ENCODE peak calls at places on chromosome 17, in five cellular contexts. Y is esophagus muscularis mucosa, U is tibial artery, B is hepatocyte, Z is osteocyte. S is an unnamed sample.

GRCh38 chr17:41769346-41769862 is 17.1 kb downstream of the JUP start:
- DNase-seq in U (no peak), B (no peak), Z (no peak), Y (no peak), S (no peak)

GRCh38 chr17:81870155-81870977 is 771 bp downstream of the ARHGDIA start:
- DNase-seq in Y (no peak), Z (no peak), U (no peak), B (peak; percentile 63), S (no peak)

GRCh38 chr17:32253117-32253611 is 12.5 kb upstream of the RHBDL3 start:
- DNase-seq in U (peak; percentile 82), Z (peak; percentile 89), Y (no peak), B (peak; percentile 86), S (peak; percentile 70)

GRCh38 chr17:81484195-81484979 is 28.2 kb downstream of the ACTG1 start:
- DNase-seq in Z (peak; percentile 96), Y (peak; percentile 93), B (peak; percentile 94), U (peak; percentile 82), S (peak; percentile 67)

GRCh38 chr17:82097187-82097918 is 683 bp downstream of the FASN start:
- DNase-seq in Y (no peak), Z (peak; percentile 91), U (no peak), B (peak; percentile 78), S (peak; percentile 31)

GRCh38 chr17:7445011-7445927 is at the start of gene CHRNB1:
- DNase-seq in Z (no peak), Y (peak; percentile 93), B (peak; percentile 85), U (peak; percentile 75), S (no peak)

GRCh38 chr17:61397086-61397842 is 2.4 kb upstream of the TBX2 start:
- DNase-seq in U (no peak), B (peak; percentile 77), Y (no peak), Z (no peak), S (no peak)

GRCh38 chr17:27756467-27757371 is 43.6 kb downstream of the NOS2 start:
- DNase-seq in U (peak; percentile 42), B (peak; percentile 69), Z (no peak), Y (no peak), S (peak; percentile 32)

GRCh38 chr17:50051082-50051576 is 4.8 kb upstream of the ITGA3 start:
- DNase-seq in U (no peak), B (peak; percentile 70), Y (no peak), Z (no peak), S (peak; percentile 81)

GRCh38 chr17:70071127-70071526 is 3.9 kb upstream of the KCNJ16 start:
- DNase-seq in U (no peak), B (no peak), Y (no peak), Z (no peak), S (no peak)

GRCh38 chr17:13931111-13931526 is 138.2 kb upstream of the COX10 start:
- DNase-seq in Z (no peak), U (no peak), Y (peak; percentile 57), B (peak; percentile 28), S (no peak)

GRCh38 chr17:31079731-31080130 is 15.0 kb upstream of the NF1 start:
- DNase-seq in B (no peak), Y (no peak), Z (no peak), U (no peak), S (no peak)

GRCh38 chr17:17535957-17536356 is 39.8 kb upstream of the RASD1 start:
- DNase-seq in B (no peak), Y (no peak), Z (no peak), U (peak; percentile 73), S (peak; percentile 37)

GRCh38 chr17:48054238-48055185 is 6.4 kb downstream of the NFE2L1 start:
- DNase-seq in Z (no peak), Y (no peak), U (peak; percentile 64), B (peak; percentile 89), S (peak; percentile 46)

GRCh38 chr17:2909164-2909852 is 113.1 kb downstream of the RAP1GAP2 start:
- DNase-seq in Z (no peak), U (no peak), Y (no peak), B (peak; percentile 3), S (no peak)

GRCh38 chr17:38533706-38534497 is 71.8 kb downstream of the SRCIN1 start:
- DNase-seq in B (no peak), Z (no peak), Y (no peak), U (no peak), S (no peak)

GRCh38 chr17:16908282-16908681 is 63.6 kb downstream of the TNFRSF13B start:
- DNase-seq in Y (no peak), B (no peak), U (no peak), Z (peak; percentile 63), S (no peak)

GRCh38 chr17:1090454-1091189 is 89.2 kb downstream of the ABR start:
- DNase-seq in B (no peak), Y (no peak), U (no peak), Z (no peak), S (no peak)

GRCh38 chr17:32660496-32660895 is 173.7 kb downstream of the CDK5R1 start:
- DNase-seq in B (no peak), Z (no peak), Y (no peak), U (no peak), S (no peak)

GRCh38 chr17:8470447-8471047 is 34.9 kb downstream of the NDEL1 start:
- DNase-seq in U (no peak), B (no peak), Z (peak; percentile 66), Y (peak; percentile 89), S (no peak)

GRCh38 chr17:5545051-5545987 is 39.0 kb downstream of the NLRP1 start:
- DNase-seq in Z (no peak), Y (no peak), U (no peak), B (no peak), S (no peak)

GRCh38 chr17:53353919-53354351 is 468.8 kb upstream of the KIF2B start:
- DNase-seq in Z (no peak), Y (peak; percentile 77), U (no peak), B (peak; percentile 43), S (no peak)

GRCh38 chr17:74807925-74808324 is 31.8 kb upstream of the NAT9 start:
- DNase-seq in U (no peak), B (no peak), Y (no peak), Z (no peak), S (no peak)

GRCh38 chr17:5821057-5821456 is 236.7 kb upstream of the NLRP1 start:
- DNase-seq in B (no peak), Y (peak; percentile 72), U (no peak), Z (peak; percentile 42), S (no peak)

GRCh38 chr17:79681628-79682261 is 49.0 kb upstream of the ENPP7 start:
- DNase-seq in Z (no peak), Y (no peak), U (no peak), B (no peak), S (no peak)

GRCh38 chr17:35765731-35766488 is 5.2 kb downstream of the C17orf50 start:
- DNase-seq in Y (no peak), U (no peak), Z (no peak), B (no peak), S (no peak)

GRCh38 chr17:46832945-46833839 is 14.7 kb upstream of the WNT3 start:
- DNase-seq in B (no peak), Z (no peak), U (no peak), Y (no peak), S (peak; percentile 82)

GRCh38 chr17:77594416-77595209 is 363.9 kb upstream of the TNRC6C start:
- DNase-seq in B (no peak), Y (no peak), Z (no peak), U (no peak), S (no peak)

GRCh38 chr17:77604301-77605031 is 354.0 kb upstream of the TNRC6C start:
- DNase-seq in U (peak; percentile 17), Y (peak; percentile 91), Z (peak; percentile 67), B (no peak), S (no peak)

GRCh38 chr17:73234746-73235145 is 26.9 kb downstream of the CPSF4L start:
- DNase-seq in Z (no peak), U (no peak), B (no peak), Y (no peak), S (no peak)

GRCh38 chr17:73230088-73230487 is 31.6 kb downstream of the CPSF4L start:
- DNase-seq in Y (no peak), B (no peak), Z (no peak), U (no peak), S (no peak)

GRCh38 chr17:73232587-73233373 is 28.9 kb downstream of the CPSF4L start:
- DNase-seq in U (peak; percentile 30), Z (no peak), Y (no peak), B (peak; percentile 67), S (peak; percentile 8)

GRCh38 chr17:73231363-73231762 is 30.3 kb downstream of the CPSF4L start:
- DNase-seq in B (peak; percentile 45), U (no peak), Y (no peak), Z (no peak), S (peak; percentile 11)

GRCh38 chr17:73231841-73232586 is 29.7 kb downstream of the CPSF4L start:
- DNase-seq in U (peak; percentile 95), Z (peak; percentile 98), B (peak; percentile 98), Y (peak; percentile 97), S (peak; percentile 91)
- TF ChIP-seq CTCF in U (peak; percentile 39), Z (peak; percentile 37), B (no peak), Y (peak; percentile 50), S (peak; percentile 76)

DNA sequence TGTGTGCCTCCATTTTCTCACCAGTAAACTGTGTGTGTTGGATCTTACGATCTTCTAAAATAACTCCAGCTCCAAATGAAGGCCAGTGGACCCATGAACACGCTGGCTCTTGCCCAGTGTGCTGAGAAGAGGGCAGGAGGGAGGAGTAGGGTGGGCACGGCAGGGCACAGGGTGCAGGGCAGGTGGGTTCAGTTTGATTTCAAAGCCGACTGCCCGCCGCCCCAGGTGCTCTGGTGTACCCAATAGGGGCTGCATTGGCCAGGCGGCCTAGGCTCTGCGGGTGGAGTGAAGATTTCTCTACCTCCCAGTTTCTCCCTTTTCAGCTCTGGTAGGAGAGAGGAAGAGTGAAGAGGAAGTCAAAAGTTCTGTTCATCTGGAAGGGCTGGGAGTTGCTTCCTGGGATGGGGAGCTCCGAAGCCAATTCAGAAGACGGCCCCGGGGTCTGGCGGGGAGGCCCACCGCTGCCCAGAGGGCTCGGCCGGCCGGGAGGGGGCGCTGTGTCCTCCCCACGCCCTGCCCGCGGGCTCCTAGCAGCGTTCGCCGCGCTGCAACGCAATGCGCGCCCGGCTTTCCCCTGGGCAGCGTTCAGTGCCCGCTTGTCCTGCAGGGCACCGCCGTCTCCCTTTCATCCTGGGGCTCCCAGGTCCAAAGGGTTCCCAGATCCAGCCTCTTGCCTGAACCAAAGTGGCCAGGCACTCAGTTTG is 1.1 kb upstream of the CRHR1 start:
- DNase-seq in Y (no peak), U (no peak), Z (no peak), B (peak; percentile 57), S (no peak)
- TF ChIP-seq CTCF in Y (peak; percentile 33), U (peak; percentile 26), Z (peak; percentile 58), B (peak; percentile 55), S (peak; percentile 69)

GRCh38 chr17:67157732-67158639 is 87.0 kb downstream of the HELZ start:
- DNase-seq in Y (no peak), Z (no peak), U (no peak), B (peak; percentile 34), S (peak; percentile 27)
- TF ChIP-seq CTCF in Y (peak; percentile 9), Z (peak; percentile 69), U (no peak), B (peak; percentile 45), S (peak; percentile 66)

DNA sequence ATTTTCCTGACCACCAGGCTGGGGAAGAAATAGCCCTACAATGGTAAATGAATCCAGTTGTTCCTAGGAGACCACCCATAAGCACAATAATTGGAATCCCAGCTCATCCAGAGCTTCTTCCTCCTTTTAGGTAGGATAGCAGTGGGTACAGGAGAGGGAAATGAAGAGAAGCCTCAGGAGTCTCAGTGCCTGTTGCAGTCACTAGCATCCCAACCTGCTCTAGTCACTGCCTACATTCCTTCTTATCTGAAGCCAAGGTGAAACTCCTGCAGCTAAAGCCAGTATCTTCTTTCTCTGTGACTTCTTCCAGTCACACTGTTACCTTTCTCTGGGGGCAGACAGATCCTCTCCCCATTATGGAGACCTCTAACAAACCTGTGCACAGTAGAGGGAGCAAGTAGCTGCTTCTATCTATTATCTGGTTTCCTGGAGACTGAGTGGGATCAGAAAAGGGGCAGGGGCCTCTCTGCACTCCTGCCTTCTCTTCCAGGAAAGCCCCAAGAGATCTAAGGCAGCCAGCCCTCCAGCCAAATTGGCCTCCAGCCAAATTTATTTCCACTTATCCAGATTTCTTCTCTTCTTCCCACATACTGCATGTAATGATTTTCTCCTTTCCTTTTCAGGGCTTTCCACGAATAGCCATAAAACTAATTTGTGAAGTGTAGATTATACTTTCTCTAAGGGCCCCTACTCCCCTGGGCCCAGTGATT is 85.5 kb downstream of the SSH2 start:
- DNase-seq in U (no peak), Y (no peak), B (peak; percentile 44), Z (no peak), S (no peak)
- TF ChIP-seq CTCF in U (no peak), Y (no peak), B (no peak), Z (peak; percentile 26), S (no peak)

S was measured in HFFc6.